ENCODE peak calls at places on chromosomes 13 and 19, in seven cellular contexts. One of them, this sample, is unnamed. For H3K36me3, the result is how much of the 10 kb centered on the place peaks cover.

GRCh38 chr19:33684550-33685303 is 63.0 kb downstream of the CHST8 start:
- DNase-seq in effector memory CD4-positive, alpha-beta T cell: no peak
- DNase-seq in neuronal stem cell: no peak
- DNase-seq in mucosa of descending colon: peak
- DNase-seq in CD4-positive, CD25-positive, alpha-beta regulatory T cell: no peak
- DNase-seq in mammary epithelial cell: no peak
- DNase-seq in IMR-90: no peak
- DNase-seq in this sample: no peak

GRCh38 chr19:18450934-18451836 is 13.3 kb upstream of the ISYNA1 start:
- DNase-seq in CD4-positive, CD25-positive, alpha-beta regulatory T cell: peak
- DNase-seq in mucosa of descending colon: peak
- DNase-seq in effector memory CD4-positive, alpha-beta T cell: peak
- DNase-seq in mammary epithelial cell: no peak
- DNase-seq in neuronal stem cell: peak
- DNase-seq in IMR-90: peak
- DNase-seq in this sample: no peak

GRCh38 chr19:12838182-12838890 is at the start of gene MAST1:
- DNase-seq in mammary epithelial cell: no peak
- DNase-seq in IMR-90: no peak
- DNase-seq in CD4-positive, CD25-positive, alpha-beta regulatory T cell: peak
- DNase-seq in neuronal stem cell: no peak
- DNase-seq in effector memory CD4-positive, alpha-beta T cell: peak
- DNase-seq in mucosa of descending colon: peak
- DNase-seq in this sample: no peak

GRCh38 chr19:41597600-41598041 is 21.7 kb downstream of the CEACAM21 start:
- DNase-seq in mucosa of descending colon: no peak
- DNase-seq in neuronal stem cell: peak
- DNase-seq in effector memory CD4-positive, alpha-beta T cell: peak
- DNase-seq in IMR-90: peak
- DNase-seq in mammary epithelial cell: peak
- DNase-seq in CD4-positive, CD25-positive, alpha-beta regulatory T cell: peak
- DNase-seq in this sample: peak

GRCh38 chr13:30766957-30767603 is 31.7 kb downstream of the ALOX5AP start:
- DNase-seq in CD4-positive, CD25-positive, alpha-beta regulatory T cell: no peak
- DNase-seq in mammary epithelial cell: no peak
- DNase-seq in neuronal stem cell: no peak
- DNase-seq in effector memory CD4-positive, alpha-beta T cell: peak
- DNase-seq in mucosa of descending colon: no peak
- DNase-seq in IMR-90: no peak
- DNase-seq in this sample: no peak

GRCh38 chr19:13082192-13083007 is 20.3 kb downstream of the LYL1 start:
- DNase-seq in mammary epithelial cell: no peak
- DNase-seq in IMR-90: peak
- DNase-seq in effector memory CD4-positive, alpha-beta T cell: no peak
- DNase-seq in CD4-positive, CD25-positive, alpha-beta regulatory T cell: no peak
- DNase-seq in mucosa of descending colon: no peak
- DNase-seq in neuronal stem cell: no peak
- DNase-seq in this sample: no peak

GRCh38 chr13:101248739-101249138 is 167.6 kb downstream of the NALCN start:
- DNase-seq in mammary epithelial cell: no peak
- DNase-seq in IMR-90: no peak
- DNase-seq in mucosa of descending colon: no peak
- DNase-seq in neuronal stem cell: no peak
- DNase-seq in effector memory CD4-positive, alpha-beta T cell: no peak
- DNase-seq in CD4-positive, CD25-positive, alpha-beta regulatory T cell: no peak
- DNase-seq in this sample: no peak

GRCh38 chr13:27423333-27423732 is 1.1 kb upstream of the GTF3A start:
- DNase-seq in IMR-90: no peak
- DNase-seq in mammary epithelial cell: no peak
- DNase-seq in effector memory CD4-positive, alpha-beta T cell: no peak
- DNase-seq in mucosa of descending colon: no peak
- DNase-seq in neuronal stem cell: no peak
- DNase-seq in CD4-positive, CD25-positive, alpha-beta regulatory T cell: no peak
- DNase-seq in this sample: no peak

GRCh38 chr13:105721056-105721455 is 814.4 kb downstream of the EFNB2 start:
- DNase-seq in neuronal stem cell: no peak
- DNase-seq in mammary epithelial cell: peak
- DNase-seq in IMR-90: no peak
- DNase-seq in mucosa of descending colon: no peak
- DNase-seq in effector memory CD4-positive, alpha-beta T cell: no peak
- DNase-seq in CD4-positive, CD25-positive, alpha-beta regulatory T cell: no peak
- DNase-seq in this sample: no peak
- H3K4me3 ChIP-seq in neuronal stem cell: no peak
- H3K4me3 ChIP-seq in mammary epithelial cell: no peak
- H3K4me3 ChIP-seq in IMR-90: no peak
- H3K4me3 ChIP-seq in mucosa of descending colon: no peak
- H3K4me3 ChIP-seq in effector memory CD4-positive, alpha-beta T cell: no peak
- H3K4me3 ChIP-seq in CD4-positive, CD25-positive, alpha-beta regulatory T cell: no peak
- H3K4me3 ChIP-seq in this sample: no peak

DNA sequence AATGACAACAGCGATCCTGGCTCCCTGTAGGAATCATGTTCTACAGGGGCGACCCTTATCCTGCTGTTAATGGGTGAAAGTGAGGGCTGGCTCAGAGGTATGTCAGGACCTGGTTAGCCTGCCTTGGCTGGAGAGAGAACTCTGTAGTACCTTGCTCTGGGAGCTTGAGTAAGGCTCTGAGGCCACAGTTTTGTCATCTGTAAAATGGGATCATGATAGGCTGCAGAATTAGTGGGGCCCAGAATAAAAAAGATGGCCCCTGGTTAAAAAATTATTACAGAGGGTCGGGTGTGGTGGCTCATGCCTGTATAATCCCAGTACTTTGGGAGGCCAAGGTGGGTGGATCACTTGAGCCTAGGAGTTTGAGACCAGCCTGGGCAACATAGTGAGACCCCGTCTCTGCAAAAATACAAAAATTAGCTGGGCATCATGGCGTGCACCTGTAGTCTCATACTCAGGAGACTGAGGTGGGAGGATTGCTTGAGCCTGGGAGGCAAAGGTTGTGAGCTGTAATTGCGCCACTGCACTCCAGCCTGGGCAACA is 10.5 kb upstream of the SAMD1 start:
- DNase-seq in IMR-90: no peak
- DNase-seq in effector memory CD4-positive, alpha-beta T cell: no peak
- DNase-seq in neuronal stem cell: no peak
- DNase-seq in mucosa of descending colon: no peak
- DNase-seq in mammary epithelial cell: no peak
- DNase-seq in CD4-positive, CD25-positive, alpha-beta regulatory T cell: no peak
- DNase-seq in this sample: no peak
- H3K36me3 ChIP-seq in IMR-90: under half
- H3K36me3 ChIP-seq in effector memory CD4-positive, alpha-beta T cell: under half
- H3K36me3 ChIP-seq in neuronal stem cell: half or more
- H3K36me3 ChIP-seq in mucosa of descending colon: under half
- H3K36me3 ChIP-seq in mammary epithelial cell: under half
- H3K36me3 ChIP-seq in CD4-positive, CD25-positive, alpha-beta regulatory T cell: under half
- H3K36me3 ChIP-seq in this sample: under half

DNA sequence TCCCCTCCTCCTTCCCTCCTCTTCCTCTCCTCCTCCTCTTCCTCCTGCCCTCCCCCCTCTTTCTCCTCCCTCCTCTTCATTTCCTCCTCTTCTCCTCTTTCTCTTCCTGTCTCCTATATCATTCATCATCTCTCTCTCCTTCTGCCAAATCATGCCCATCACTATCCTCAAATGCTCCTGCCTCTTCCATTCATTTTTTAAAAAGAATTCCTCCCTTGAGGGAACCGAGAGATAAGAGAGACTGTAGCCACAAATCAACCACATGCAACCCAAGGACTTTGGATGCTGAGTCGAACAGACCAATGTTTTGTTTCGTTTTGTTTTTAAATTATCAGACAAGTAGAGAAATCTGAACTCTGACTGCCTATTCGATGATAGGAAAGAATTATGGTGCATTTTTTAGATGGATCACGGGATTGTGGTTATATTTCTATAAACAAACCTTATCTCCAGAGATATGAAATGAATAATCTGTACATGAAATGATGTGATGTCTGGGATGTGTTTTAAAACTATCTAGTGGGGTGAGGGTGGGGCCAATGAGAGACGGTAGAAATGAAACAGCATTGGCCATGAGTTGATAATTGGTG is 9.5 kb upstream of the ZNF541 start:
- DNase-seq in CD4-positive, CD25-positive, alpha-beta regulatory T cell: no peak
- DNase-seq in mammary epithelial cell: no peak
- DNase-seq in IMR-90: peak
- DNase-seq in mucosa of descending colon: no peak
- DNase-seq in effector memory CD4-positive, alpha-beta T cell: no peak
- DNase-seq in neuronal stem cell: no peak
- DNase-seq in this sample: no peak
- H3K4me3 ChIP-seq in CD4-positive, CD25-positive, alpha-beta regulatory T cell: no peak
- H3K4me3 ChIP-seq in mammary epithelial cell: no peak
- H3K4me3 ChIP-seq in IMR-90: peak
- H3K4me3 ChIP-seq in mucosa of descending colon: no peak
- H3K4me3 ChIP-seq in effector memory CD4-positive, alpha-beta T cell: peak
- H3K4me3 ChIP-seq in neuronal stem cell: no peak
- H3K4me3 ChIP-seq in this sample: no peak

GRCh38 chr19:2132191-2132590 is 19.2 kb downstream of the AP3D1 start:
- DNase-seq in mammary epithelial cell: no peak
- DNase-seq in mucosa of descending colon: no peak
- DNase-seq in effector memory CD4-positive, alpha-beta T cell: no peak
- DNase-seq in IMR-90: no peak
- DNase-seq in neuronal stem cell: no peak
- DNase-seq in CD4-positive, CD25-positive, alpha-beta regulatory T cell: no peak
- DNase-seq in this sample: no peak

GRCh38 chr19:2138061-2138728 is 13.2 kb downstream of the AP3D1 start:
- DNase-seq in mucosa of descending colon: no peak
- DNase-seq in neuronal stem cell: no peak
- DNase-seq in CD4-positive, CD25-positive, alpha-beta regulatory T cell: no peak
- DNase-seq in effector memory CD4-positive, alpha-beta T cell: no peak
- DNase-seq in IMR-90: no peak
- DNase-seq in mammary epithelial cell: no peak
- DNase-seq in this sample: no peak

GRCh38 chr19:2136796-2137195 is 14.6 kb downstream of the AP3D1 start:
- DNase-seq in neuronal stem cell: no peak
- DNase-seq in CD4-positive, CD25-positive, alpha-beta regulatory T cell: no peak
- DNase-seq in mucosa of descending colon: no peak
- DNase-seq in mammary epithelial cell: no peak
- DNase-seq in IMR-90: no peak
- DNase-seq in effector memory CD4-positive, alpha-beta T cell: no peak
- DNase-seq in this sample: no peak

GRCh38 chr19:2132731-2133490 is 18.5 kb downstream of the AP3D1 start:
- DNase-seq in mammary epithelial cell: no peak
- DNase-seq in IMR-90: no peak
- DNase-seq in neuronal stem cell: no peak
- DNase-seq in effector memory CD4-positive, alpha-beta T cell: no peak
- DNase-seq in CD4-positive, CD25-positive, alpha-beta regulatory T cell: no peak
- DNase-seq in mucosa of descending colon: no peak
- DNase-seq in this sample: no peak

GRCh38 chr19:2135474-2136402 is 15.6 kb downstream of the AP3D1 start:
- DNase-seq in neuronal stem cell: no peak
- DNase-seq in mucosa of descending colon: no peak
- DNase-seq in CD4-positive, CD25-positive, alpha-beta regulatory T cell: no peak
- DNase-seq in effector memory CD4-positive, alpha-beta T cell: no peak
- DNase-seq in mammary epithelial cell: no peak
- DNase-seq in IMR-90: no peak
- DNase-seq in this sample: no peak
- H3K36me3 ChIP-seq in neuronal stem cell: half or more
- H3K36me3 ChIP-seq in mucosa of descending colon: under half
- H3K36me3 ChIP-seq in CD4-positive, CD25-positive, alpha-beta regulatory T cell: half or more
- H3K36me3 ChIP-seq in effector memory CD4-positive, alpha-beta T cell: half or more
- H3K36me3 ChIP-seq in mammary epithelial cell: under half
- H3K36me3 ChIP-seq in IMR-90: half or more
- H3K36me3 ChIP-seq in this sample: under half